ENCODE peak calls at places on chromosomes 12 and 14, in ten cellular contexts. K, J, D, Y, A, N, I, L, Q and H are unnamed samples.

GRCh38 chr12:68481181-68481941 is 129.3 kb upstream of the RAP1B start:
- DNase-seq in Y (no peak), J (no peak), A (peak), D (peak), Q (no peak), N (no peak), I (no peak), L (no peak), K (no peak), H (no peak)

GRCh38 chr12:4518106-4518728 is 20.5 kb upstream of the RAD51AP1 start:
- DNase-seq in L (no peak), K (no peak), I (peak), A (peak), J (peak), Q (no peak), Y (no peak), D (peak), N (no peak), H (peak)

GRCh38 chr14:99601301-99601945 is 2.6 kb downstream of the CCDC85C start:
- DNase-seq in N (peak), I (peak), D (peak), J (no peak), Y (no peak), A (peak), K (no peak), L (no peak), Q (no peak), H (no peak)

GRCh38 chr14:64040044-64040443 is 187.2 kb downstream of the SYNE2 start:
- DNase-seq in Y (no peak), J (no peak), K (no peak), N (no peak), D (no peak), Q (no peak), A (peak), L (no peak), I (peak), H (peak)

GRCh38 chr12:132154341-132154761 is 10.1 kb downstream of the NOC4L start:
- DNase-seq in Y (no peak), J (no peak), L (peak), A (no peak), K (peak), I (no peak), Q (no peak), D (no peak), N (no peak), H (no peak)

GRCh38 chr12:107415066-107415465 is 270.5 kb upstream of the PWP1 start:
- DNase-seq in Q (no peak), N (no peak), Y (no peak), I (no peak), J (no peak), L (no peak), A (peak), K (no peak), D (no peak), H (no peak)

GRCh38 chr14:101069666-101070362 is 166.3 kb upstream of the RTL1 start:
- DNase-seq in N (peak), L (peak), A (no peak), I (no peak), Q (peak), D (no peak), K (peak), J (no peak), Y (no peak), H (no peak)

GRCh38 chr14:101731187-101732080 is 30.1 kb upstream of the PPP2R5C start:
- DNase-seq in N (peak), Q (peak), Y (peak), I (peak), J (peak), L (peak), D (peak), A (peak), K (peak), H (no peak)

GRCh38 chr12:71183018-71183417 is 25.2 kb upstream of the TSPAN8 start:
- DNase-seq in J (peak), K (no peak), N (peak), L (no peak), Y (no peak), I (peak), D (no peak), Q (peak), A (no peak), H (no peak)

GRCh38 chr12:28569698-28570411 is 379.6 kb downstream of the CCDC91 start:
- DNase-seq in L (no peak), K (no peak), Y (no peak), D (no peak), I (peak), J (peak), N (no peak), A (peak), Q (no peak), H (peak)

GRCh38 chr14:99183311-99183710 is 88.7 kb downstream of the BCL11B start:
- DNase-seq in J (no peak), D (no peak), N (no peak), L (no peak), I (no peak), Q (no peak), A (no peak), Y (no peak), K (no peak), H (no peak)

GRCh38 chr12:67661311-67662011 is 12.9 kb downstream of the DYRK2 start:
- DNase-seq in I (peak), N (no peak), A (peak), D (peak), J (no peak), L (no peak), K (no peak), Y (no peak), Q (no peak), H (no peak)

GRCh38 chr14:68585690-68586089 is 207.2 kb downstream of the ZFP36L1 start:
- DNase-seq in K (no peak), Y (no peak), Q (no peak), D (peak), I (peak), L (no peak), J (no peak), N (no peak), A (peak), H (no peak)

GRCh38 chr14:90400904-90401561 is 4.2 kb downstream of the CALM1 start:
- DNase-seq in A (no peak), I (no peak), J (no peak), D (no peak), N (no peak), K (no peak), Q (no peak), Y (no peak), L (no peak), H (no peak)

GRCh38 chr14:74610199-74610865 is 1.7 kb downstream of the LTBP2 start:
- DNase-seq in L (no peak), K (no peak), N (no peak), A (no peak), Y (no peak), I (no peak), J (no peak), D (no peak), Q (no peak), H (no peak)

GRCh38 chr12:118187746-118188390 is 51.9 kb downstream of the PEBP1 start:
- DNase-seq in I (peak), D (no peak), L (no peak), N (no peak), K (no peak), Q (no peak), A (no peak), Y (no peak), J (no peak), H (no peak)

GRCh38 chr12:112422531-112422930 is 3.8 kb downstream of the PTPN11 start:
- DNase-seq in Y (no peak), K (peak), Q (peak), A (no peak), D (no peak), L (no peak), N (no peak), I (peak), J (no peak), H (no peak)

GRCh38 chr12:69046920-69047319 is 113.9 kb upstream of the CPM start:
- DNase-seq in Q (no peak), K (peak), D (no peak), J (no peak), L (no peak), A (no peak), I (no peak), N (no peak), Y (no peak), H (no peak)

GRCh38 chr14:70644016-70644415 is 2.3 kb downstream of the TTC9 start:
- DNase-seq in J (no peak), D (no peak), Y (no peak), A (no peak), L (no peak), K (no peak), I (no peak), N (no peak), Q (no peak), H (no peak)

GRCh38 chr12:52529846-52530245 is 9.7 kb upstream of the KRT5 start:
- DNase-seq in J (no peak), L (no peak), N (no peak), Y (no peak), K (peak), Q (no peak), A (no peak), I (no peak), D (no peak), H (no peak)

GRCh38 chr14:64736271-64737131 is 32.3 kb downstream of the PLEKHG3 start:
- DNase-seq in K (peak), Q (no peak), D (no peak), N (no peak), A (no peak), L (no peak), I (no peak), J (no peak), Y (no peak), H (no peak)

GRCh38 chr14:103123128-103123633 is at the start of gene TNFAIP2:
- DNase-seq in K (no peak), J (peak), I (peak), L (peak), A (no peak), N (peak), Y (no peak), Q (no peak), D (no peak), H (no peak)

GRCh38 chr12:31488737-31489338 is 102.1 kb downstream of the DENND5B start:
- DNase-seq in D (no peak), Y (no peak), N (no peak), J (no peak), K (no peak), I (no peak), A (no peak), L (no peak), Q (no peak), H (no peak)

DNA sequence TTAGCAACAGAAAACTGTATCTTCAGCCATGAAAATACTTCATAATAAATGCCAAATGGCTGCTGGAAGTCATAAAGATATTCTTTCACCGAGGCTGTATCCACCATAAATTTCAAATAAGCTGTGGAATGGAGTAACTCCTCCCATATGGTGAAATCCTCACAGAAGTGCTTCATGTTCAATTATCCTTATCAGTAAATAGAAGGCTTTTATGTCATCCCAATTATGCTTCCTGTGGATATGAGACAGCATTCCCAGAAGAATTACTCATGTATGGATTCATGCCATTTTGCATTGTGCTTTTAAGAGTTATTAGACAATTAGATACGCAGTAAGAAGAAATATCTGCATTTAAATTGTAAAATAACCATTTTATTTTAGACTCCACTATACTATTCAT is 99.0 kb downstream of the RTN1 start:
- DNase-seq in D (peak), N (no peak), I (peak), J (no peak), K (no peak), Y (no peak), L (no peak), Q (no peak), A (peak), H (no peak)
- H3K27ac ChIP-seq in D (no peak), N (no peak), I (no peak), J (no peak), K (no peak), Y (no peak), L (no peak), Q (no peak), A (no peak), H (no peak)

DNA sequence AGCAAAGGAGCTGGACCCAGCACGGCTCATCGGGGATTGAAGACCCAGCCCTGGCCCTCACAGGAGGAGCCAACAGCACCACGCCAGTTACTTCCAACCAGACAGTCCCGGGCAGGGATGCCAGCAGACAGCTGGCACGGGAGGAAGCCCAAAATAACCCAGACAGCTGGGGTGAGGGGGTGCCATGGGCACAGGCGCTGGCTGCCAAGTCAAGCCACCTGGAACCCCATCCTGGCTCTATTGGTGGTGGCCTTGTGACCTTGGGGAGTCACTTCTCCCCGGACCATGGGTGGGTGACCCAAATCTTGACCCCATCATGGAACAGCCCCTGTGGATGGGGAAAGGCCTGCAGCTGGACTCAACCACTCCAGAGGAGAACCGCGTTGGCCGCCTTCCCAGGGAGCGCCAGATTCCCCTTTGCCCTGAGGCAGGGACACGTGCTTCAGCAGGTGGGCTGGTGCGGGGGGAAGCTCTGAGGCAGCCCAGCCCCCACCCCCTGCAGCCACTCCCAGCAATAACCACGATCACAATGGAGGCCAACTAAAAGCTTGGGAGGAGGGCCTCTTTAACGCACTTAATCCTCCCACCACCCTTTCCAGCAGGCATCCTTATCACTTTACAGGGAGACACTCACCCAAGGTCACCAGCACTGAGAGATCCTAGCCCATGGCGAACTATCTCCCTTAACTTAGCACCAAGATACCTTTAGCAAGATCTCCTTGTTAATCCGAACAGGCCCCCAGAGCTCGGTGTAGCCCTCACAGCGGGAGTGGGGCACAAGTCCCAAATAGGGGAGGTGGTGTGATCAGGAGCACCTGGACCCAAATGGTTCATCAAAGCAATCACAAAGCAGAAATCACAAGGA is 4.7 kb upstream of the RHOF start:
- DNase-seq in I (peak), Q (peak), Y (no peak), L (peak), J (no peak), A (peak), D (no peak), N (peak), K (peak), H (no peak)
- H3K4me3 ChIP-seq in I (peak), Q (peak), Y (peak), L (peak), J (no peak), A (no peak), D (peak), N (no peak), K (peak), H (peak)

DNA sequence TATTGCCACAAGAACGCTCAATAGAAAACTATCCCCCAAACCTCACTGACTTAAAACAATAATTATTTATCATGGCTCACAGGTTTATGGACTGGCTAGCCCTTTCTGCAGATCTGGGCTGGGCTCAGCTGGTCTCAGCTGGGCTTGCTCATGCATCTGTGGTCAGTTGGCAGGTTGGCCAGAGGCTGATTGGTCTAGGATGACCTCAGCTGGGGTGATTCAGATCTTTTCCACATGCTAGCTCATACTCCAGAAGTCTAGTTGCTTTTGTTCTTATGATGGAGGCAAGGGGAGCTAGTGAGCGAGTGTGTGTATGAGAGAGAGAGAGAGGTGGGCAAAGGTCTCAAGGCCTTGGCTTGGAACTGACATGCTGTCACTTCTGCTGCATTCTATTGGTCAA is 181.2 kb upstream of the NRXN3 start:
- DNase-seq in Y (no peak), A (peak), Q (peak), K (peak), L (peak), D (no peak), I (peak), N (no peak), J (no peak), H (peak)
- H3K27ac ChIP-seq in Y (no peak), A (no peak), Q (no peak), K (peak), L (no peak), D (no peak), I (no peak), N (no peak), J (no peak), H (no peak)

DNA sequence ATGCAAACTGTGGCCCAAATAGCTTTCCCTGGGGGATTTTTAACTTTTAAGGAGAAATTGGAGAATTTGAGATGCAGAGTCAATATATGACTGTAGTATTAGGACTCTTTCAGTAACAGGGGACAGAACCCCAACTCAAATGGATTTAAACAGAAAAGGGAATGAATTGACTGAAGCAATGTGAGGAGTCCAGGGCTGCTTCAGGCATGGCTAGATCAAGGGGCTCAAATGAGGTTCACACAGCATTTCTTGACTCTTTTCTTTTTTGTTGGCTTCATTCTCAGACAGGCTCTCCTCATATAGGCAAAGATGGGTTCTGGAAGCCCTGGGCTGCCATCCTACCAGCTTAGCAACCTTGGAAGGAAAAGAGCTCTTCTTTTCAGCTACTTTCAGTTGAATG is 13.6 kb downstream of the HNF1A start:
- DNase-seq in N (no peak), I (no peak), J (no peak), L (no peak), D (no peak), Q (no peak), K (no peak), Y (no peak), A (no peak), H (no peak)
- H3K4me3 ChIP-seq in N (no peak), I (no peak), J (no peak), L (no peak), D (no peak), Q (no peak), K (no peak), Y (no peak), A (no peak), H (no peak)

GRCh38 chr12:27524489-27524835 is 456 bp downstream of the PPFIBP1 start:
- DNase-seq in L (no peak), A (no peak), I (no peak), K (no peak), D (no peak), Y (no peak), N (no peak), Q (no peak), J (no peak), H (no peak)
- H3K27ac ChIP-seq in L (peak), A (peak), I (peak), K (peak), D (peak), Y (no peak), N (peak), Q (peak), J (peak), H (peak)

GRCh38 chr12:115416869-115417268 is 732.9 kb upstream of the TBX3 start:
- DNase-seq in K (no peak), A (no peak), Q (no peak), I (no peak), Y (no peak), D (no peak), J (no peak), L (no peak), N (no peak), H (no peak)
- H3K4me3 ChIP-seq in K (no peak), A (no peak), Q (no peak), I (no peak), Y (no peak), D (no peak), J (no peak), L (no peak), N (no peak), H (no peak)

GRCh38 chr12:56081393-56082347 is 1.7 kb downstream of the ERBB3 start:
- DNase-seq in K (no peak), I (no peak), L (no peak), N (no peak), J (no peak), A (no peak), D (no peak), Y (no peak), Q (no peak), H (no peak)

GRCh38 chr12:56078427-56078826 is 1.5 kb upstream of the ERBB3 start:
- DNase-seq in J (no peak), I (no peak), L (no peak), Y (no peak), K (no peak), A (no peak), N (no peak), D (no peak), Q (no peak), H (no peak)

GRCh38 chr12:56080556-56081138 is 682 bp downstream of the ERBB3 start:
- DNase-seq in L (no peak), Q (no peak), D (no peak), K (peak), J (peak), N (peak), I (no peak), Y (no peak), A (no peak), H (no peak)

GRCh38 chr12:56079729-56080555 is at the start of gene ERBB3:
- DNase-seq in D (peak), K (peak), Q (peak), L (peak), J (peak), I (peak), A (peak), Y (peak), N (peak), H (peak)

GRCh38 chr12:56078931-56079728 is 835 bp upstream of the ERBB3 start:
- DNase-seq in L (peak), Y (peak), N (peak), K (peak), Q (peak), A (peak), J (peak), D (peak), I (peak), H (peak)
- H3K27ac ChIP-seq in L (peak), Y (no peak), N (peak), K (peak), Q (peak), A (peak), J (peak), D (no peak), I (no peak), H (no peak)

GRCh38 chr14:20802341-20803084 is at the start of gene RNASE1:
- DNase-seq in Q (peak), K (no peak), I (peak), Y (no peak), N (peak), D (no peak), J (peak), L (peak), A (no peak), H (no peak)
- H3K4me3 ChIP-seq in Q (peak), K (peak), I (no peak), Y (no peak), N (peak), D (no peak), J (no peak), L (peak), A (no peak), H (no peak)

DNA sequence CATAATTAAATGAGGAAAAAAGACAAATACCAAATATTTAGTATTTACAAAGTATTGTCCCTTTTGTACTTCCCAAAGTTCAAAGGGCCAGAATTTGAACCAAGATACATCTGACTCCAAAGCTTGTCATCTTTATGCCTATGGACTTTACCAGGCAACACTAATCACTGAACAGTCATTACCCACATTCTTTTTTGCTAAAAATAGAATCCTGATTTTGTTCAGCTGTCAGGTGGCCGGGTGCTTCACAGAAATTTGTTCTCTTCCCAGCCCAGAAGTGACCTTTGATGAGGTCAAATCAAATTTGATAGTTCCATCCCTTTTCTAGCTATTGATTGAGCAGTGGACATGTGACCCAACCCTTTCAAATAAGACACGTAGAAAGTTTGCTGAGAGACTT is 121.6 kb downstream of the LLPH start:
- DNase-seq in K (no peak), A (no peak), Y (no peak), N (no peak), J (no peak), Q (no peak), D (no peak), I (no peak), L (no peak), H (no peak)
- H3K27ac ChIP-seq in K (no peak), A (no peak), Y (no peak), N (no peak), J (no peak), Q (no peak), D (no peak), I (peak), L (no peak), H (no peak)